ENCODE peak calls at places on chromosomes 7 and 10, in five cellular contexts. K is naive thymus-derived CD4-positive, alpha-beta T cell; M is CD4-positive, alpha-beta memory T cell; U is IMR-90; F is Caki2. O is an unnamed sample.

GRCh38 chr10:103278862-103279298 is 1.9 kb downstream of the INA start:
- DNase-seq in K (peak), M (peak), U (peak), F (peak), O (peak)

GRCh38 chr10:47454294-47455058 is 29.4 kb downstream of the ANXA8 start:
- DNase-seq in K (no peak), M (no peak), U (no peak), F (no peak), O (no peak)

GRCh38 chr7:26202019-26202985 is 757 bp downstream of the CBX3 start:
- DNase-seq in K (peak), M (no peak), U (no peak), F (peak), O (peak)

GRCh38 chr10:48215148-48215982 is 59.1 kb downstream of the FRMPD2 start:
- DNase-seq in K (no peak), M (peak), U (peak), F (peak), O (peak)

GRCh38 chr7:101156277-101156676 is 2.0 kb downstream of the AP1S1 start:
- DNase-seq in K (no peak), M (no peak), U (no peak), F (no peak), O (no peak)

GRCh38 chr7:154953006-154953684 is 49.8 kb downstream of the PAXIP1 start:
- DNase-seq in K (peak), M (peak), U (peak), F (no peak), O (peak)

GRCh38 chr7:133040178-133040577 is 41.7 kb downstream of the CHCHD3 start:
- DNase-seq in K (no peak), M (no peak), U (no peak), F (no peak), O (no peak)

GRCh38 chr10:55668326-55668922 is 692.6 kb downstream of the ZWINT start:
- DNase-seq in K (no peak), M (no peak), U (no peak), F (no peak), O (no peak)

GRCh38 chr7:151249034-151249731 is 689 bp upstream of the SMARCD3 start:
- DNase-seq in K (peak), M (peak), U (peak), F (peak), O (no peak)

GRCh38 chr7:2219606-2220005 is 13.1 kb downstream of the MAD1L1 start:
- DNase-seq in K (no peak), M (no peak), U (no peak), F (no peak), O (no peak)

GRCh38 chr10:100745882-100746412 is 565 bp downstream of the PAX2 start:
- DNase-seq in K (no peak), M (no peak), U (no peak), F (no peak), O (no peak)